ENCODE peak calls at places on chromosomes 16 and 17, in four cellular contexts. H, U, S and X are unnamed samples.
A peak's percentile ranks its signal among the peaks of the same experiment; 100 is the strongest.

GRCh38 chr17:57612202-57613071 is 132.7 kb downstream of the CCDC182 start:
- DNase-seq in H (peak; percentile 96), S (no peak), U (peak; percentile 16), X (no peak)

GRCh38 chr17:14321980-14322776 is 21.3 kb downstream of the HS3ST3B1 start:
- DNase-seq in H (no peak), S (no peak), U (no peak), X (no peak)

GRCh38 chr16:67490330-67491096 is 7.2 kb upstream of the AGRP start:
- DNase-seq in S (no peak), U (no peak), H (no peak), X (no peak)

GRCh38 chr17:44788139-44788538 is 29.4 kb downstream of the ADAM11 start:
- DNase-seq in S (no peak), U (no peak), H (no peak), X (no peak)

GRCh38 chr17:71921726-71922320 is 199.0 kb upstream of the SOX9 start:
- DNase-seq in S (no peak), H (no peak), U (peak; percentile 65), X (no peak)

GRCh38 chr17:11853321-11854151 is 143.7 kb downstream of the ZNF18 start:
- DNase-seq in U (peak; percentile 23), S (no peak), H (no peak), X (peak; percentile 78)

GRCh38 chr17:39225974-39226683 is 384 bp upstream of the STAC2 start:
- DNase-seq in U (no peak), S (no peak), H (peak; percentile 98), X (peak; percentile 74)

GRCh38 chr16:62954144-62955032 is 918.1 kb upstream of the CDH8 start:
- DNase-seq in S (no peak), H (no peak), U (no peak), X (no peak)

GRCh38 chr17:6702567-6703215 is 10.5 kb downstream of the SLC13A5 start:
- DNase-seq in S (no peak), H (no peak), U (no peak), X (no peak)

GRCh38 chr17:20938244-20938643 is 104.6 kb downstream of the USP22 start:
- DNase-seq in H (no peak), U (no peak), S (no peak), X (no peak)

GRCh38 chr16:660459-661183 is 7.3 kb upstream of the RHOT2 start:
- DNase-seq in H (peak; percentile 95), U (peak; percentile 92), S (peak; percentile 92), X (peak; percentile 94)

GRCh38 chr17:76421054-76421427 is 31.9 kb downstream of the UBE2O start:
- DNase-seq in H (no peak), S (no peak), U (no peak), X (peak; percentile 48)

GRCh38 chr17:63699638-63700527 is at the start of gene LIMD2:
- DNase-seq in H (peak; percentile 83), S (peak; percentile 74), U (peak; percentile 88), X (no peak)

GRCh38 chr17:30808785-30809286 is 15.7 kb downstream of the CRLF3 start:
- DNase-seq in U (peak; percentile 90), S (no peak), H (no peak), X (peak; percentile 41)

GRCh38 chr17:63399856-63400255 is 46.2 kb downstream of the CYB561 start:
- DNase-seq in U (no peak), S (peak; percentile 80), H (peak; percentile 88), X (no peak)

GRCh38 chr17:14316131-14316854 is 15.4 kb downstream of the HS3ST3B1 start:
- DNase-seq in U (no peak), H (peak; percentile 43), S (no peak), X (no peak)

GRCh38 chr17:77378318-77379064 is 237.7 kb downstream of the SEC14L1 start:
- DNase-seq in S (no peak), U (no peak), H (peak; percentile 77), X (no peak)

GRCh38 chr16:4200781-4201137 is 41.1 kb downstream of the SRL start:
- DNase-seq in H (no peak), U (no peak), S (no peak), X (no peak)

GRCh38 chr17:67836205-67836987 is 11.1 kb downstream of the BPTF start:
- DNase-seq in S (no peak), U (no peak), H (no peak), X (no peak)

GRCh38 chr16:86584726-86585721 is 6.7 kb downstream of the FOXL1 start:
- DNase-seq in U (no peak), H (no peak), S (no peak), X (no peak)

GRCh38 chr17:13503526-13503925 is 98.2 kb downstream of the HS3ST3A1 start:
- DNase-seq in U (no peak), H (no peak), S (no peak), X (no peak)

GRCh38 chr17:7216242-7217112 is 3.2 kb downstream of the DLG4 start:
- DNase-seq in H (no peak), U (no peak), S (no peak), X (no peak)

GRCh38 chr17:31544186-31544585 is 152.7 kb downstream of the RAB11FIP4 start:
- DNase-seq in U (no peak), H (peak; percentile 32), S (no peak), X (no peak)

GRCh38 chr16:2196981-2197511 is 641 bp upstream of the CASKIN1 start:
- DNase-seq in S (no peak), H (no peak), U (no peak), X (no peak)

GRCh38 chr17:2067048-2067452 is 12.1 kb downstream of the HIC1 start:
- DNase-seq in U (no peak), S (no peak), H (no peak), X (no peak)

GRCh38 chr17:8163978-8164814 is 1.4 kb upstream of the VAMP2 start:
- DNase-seq in S (peak; percentile 82), H (peak; percentile 96), U (peak; percentile 53), X (peak; percentile 63)

GRCh38 chr17:80137131-80137530 is 9.8 kb downstream of the EIF4A3 start:
- DNase-seq in H (no peak), S (no peak), U (no peak), X (no peak)

GRCh38 chr16:47734987-47735594 is 274.0 kb downstream of the PHKB start:
- DNase-seq in S (no peak), H (no peak), U (no peak), X (no peak)

GRCh38 chr17:6476834-6477210 is 32.6 kb downstream of the PIMREG start:
- DNase-seq in S (no peak), H (peak; percentile 18), U (no peak), X (no peak)

GRCh38 chr17:61235001-61235820 is 164.4 kb upstream of the TBX2 start:
- DNase-seq in H (no peak), S (no peak), U (no peak), X (no peak)

GRCh38 chr17:75869282-75870141 is 8.9 kb downstream of the TRIM47 start:
- DNase-seq in U (no peak), S (peak; percentile 87), H (no peak), X (peak; percentile 83)

GRCh38 chr17:43983515-43984411 is 20.7 kb upstream of the NAGS start:
- DNase-seq in S (no peak), H (peak; percentile 32), U (no peak), X (peak; percentile 8)

GRCh38 chr17:63438092-63439051 is 7.7 kb downstream of the CYB561 start:
- DNase-seq in S (no peak), U (no peak), H (no peak), X (no peak)

GRCh38 chr17:17568772-17569195 is 22.7 kb downstream of the PEMT start:
- DNase-seq in U (peak; percentile 49), S (no peak), H (peak; percentile 85), X (peak; percentile 67)

GRCh38 chr16:27781195-27781524 is 231.2 kb downstream of the KATNIP start:
- DNase-seq in H (no peak), S (no peak), U (no peak), X (no peak)

GRCh38 chr16:15033309-15033707 is 22.6 kb downstream of the NTAN1 start:
- DNase-seq in H (no peak), S (no peak), U (no peak), X (no peak)

GRCh38 chr17:77729587-77729986 is 228.9 kb upstream of the TNRC6C start:
- DNase-seq in U (no peak), S (peak; percentile 28), H (no peak), X (no peak)

GRCh38 chr17:45287526-45288264 is 25.8 kb upstream of the SPATA32 start:
- DNase-seq in H (peak; percentile 96), U (no peak), S (no peak), X (no peak)

GRCh38 chr17:8965394-8966168 is at the start of gene PIK3R5:
- DNase-seq in U (peak; percentile 93), S (no peak), H (peak; percentile 21), X (no peak)